ENCODE peak calls at places on chromosome 4, in nine cellular contexts. B is fibroblast of mammary gland; H is AG08396; F is AG10803; M is T47D; R is immature natural killer cell; G is stimulated activated CD8-positive, alpha-beta memory T cell treated with anti-CD3 and anti-CD28 coated beads, Interleukin-15, amount 100 ng/mL, for 4 hours; J is HFFc6; K is EL. Z is an unnamed sample.

GRCh38 chr4:185165605-185166063 is 22.6 kb downstream of the SLC25A4 start:
- DNase-seq in B (peak), H (no peak), F (peak), M (no peak), R (no peak), G (no peak), J (peak), K (peak), Z (no peak)

GRCh38 chr4:115090483-115091075 is 22.8 kb downstream of the NDST4 start:
- DNase-seq in B (peak), H (peak), F (peak), M (peak), R (no peak), G (no peak), J (peak), K (peak), Z (peak)

GRCh38 chr4:80221161-80221560 is 23.9 kb downstream of the PRDM8 start:
- DNase-seq in B (peak), H (no peak), F (peak), M (no peak), R (no peak), G (no peak), J (peak), K (peak), Z (no peak)

GRCh38 chr4:117664706-117665444 is 369.4 kb upstream of the NDST3 start:
- DNase-seq in B (no peak), H (no peak), F (no peak), M (no peak), R (no peak), G (no peak), J (no peak), K (no peak), Z (no peak)

GRCh38 chr4:168541608-168541953 is 44.7 kb downstream of the PALLD start:
- DNase-seq in B (peak), H (no peak), F (peak), M (no peak), R (no peak), G (no peak), J (peak), K (peak), Z (no peak)

GRCh38 chr4:108342325-108342986 is 173.7 kb upstream of the LEF1 start:
- DNase-seq in B (no peak), H (no peak), F (no peak), M (no peak), R (peak), G (no peak), J (no peak), K (no peak), Z (no peak)

GRCh38 chr4:152605641-152606304 is 69.9 kb upstream of the FBXW7 start:
- DNase-seq in B (peak), H (peak), F (peak), M (no peak), R (no peak), G (no peak), J (peak), K (peak), Z (no peak)

GRCh38 chr4:119671205-119671604 is 42.6 kb upstream of the PDE5A start:
- DNase-seq in B (no peak), H (no peak), F (no peak), M (no peak), R (no peak), G (no peak), J (no peak), K (no peak), Z (no peak)

GRCh38 chr4:163808091-163808490 is 313.6 kb downstream of the TMA16 start:
- DNase-seq in B (no peak), H (no peak), F (no peak), M (no peak), R (no peak), G (no peak), J (no peak), K (no peak), Z (no peak)

GRCh38 chr4:41358626-41359025 is 101.9 kb downstream of the UCHL1 start:
- DNase-seq in B (no peak), H (peak), F (no peak), M (no peak), R (no peak), G (no peak), J (no peak), K (peak), Z (peak)

GRCh38 chr4:155353923-155354540 is 22.7 kb downstream of the MAP9 start:
- DNase-seq in B (peak), H (peak), F (peak), M (peak), R (peak), G (no peak), J (no peak), K (peak), Z (no peak)

GRCh38 chr4:158670975-158671664 is 567 bp downstream of the C4orf46 start:
- DNase-seq in B (peak), H (peak), F (peak), M (peak), R (peak), G (peak), J (peak), K (peak), Z (peak)

GRCh38 chr4:178148106-178148505 is 705.9 kb upstream of the AGA start:
- DNase-seq in B (no peak), H (no peak), F (no peak), M (peak), R (no peak), G (no peak), J (no peak), K (no peak), Z (no peak)

GRCh38 chr4:147327322-147327721 is 153.6 kb upstream of the EDNRA start:
- DNase-seq in B (no peak), H (no peak), F (no peak), M (no peak), R (no peak), G (no peak), J (no peak), K (no peak), Z (no peak)

GRCh38 chr4:75325316-75325715 is 188.9 kb downstream of the RCHY1 start:
- DNase-seq in B (no peak), H (no peak), F (no peak), M (no peak), R (no peak), G (no peak), J (no peak), K (no peak), Z (no peak)

Z was measured in LNCaP clone FGC.